ENCODE peak calls at places on chromosome 17, in seven cellular contexts. F, L, Z, S, P, C and J are unnamed samples.

GRCh38 chr17:49543860-49544259 is 31.8 kb upstream of the NXPH3 start:
- DNase-seq in F (no peak), L (no peak), Z (no peak), S (no peak), P (no peak), C (no peak), J (no peak)

GRCh38 chr17:80592243-80592642 is 47.6 kb downstream of the RPTOR start:
- DNase-seq in F (no peak), L (no peak), Z (no peak), S (no peak), P (no peak), C (no peak), J (no peak)

GRCh38 chr17:71338396-71338795 is 782.4 kb upstream of the SOX9 start:
- DNase-seq in F (peak), L (no peak), Z (no peak), S (no peak), P (no peak), C (no peak), J (no peak)

GRCh38 chr17:1898332-1898731 is 68.5 kb downstream of the RPA1 start:
- DNase-seq in F (no peak), L (no peak), Z (no peak), S (no peak), P (no peak), C (no peak), J (no peak)

GRCh38 chr17:78717431-78717980 is 64.6 kb downstream of the CYTH1 start:
- DNase-seq in F (no peak), L (no peak), Z (no peak), S (peak), P (no peak), C (no peak), J (no peak)

GRCh38 chr17:6843241-6843890 is 11.8 kb upstream of the TEKT1 start:
- DNase-seq in F (peak), L (no peak), Z (no peak), S (peak), P (no peak), C (no peak), J (no peak)

GRCh38 chr17:18182978-18183333 is 672 bp upstream of the ALKBH5 start:
- DNase-seq in F (peak), L (peak), Z (peak), S (no peak), P (peak), C (peak), J (no peak)

GRCh38 chr17:17239832-17240231 is 2.9 kb upstream of the FLCN start:
- DNase-seq in F (no peak), L (no peak), Z (no peak), S (no peak), P (no peak), C (no peak), J (no peak)

GRCh38 chr17:82303944-82304808 is 13.2 kb downstream of the CD7 start:
- DNase-seq in F (no peak), L (no peak), Z (no peak), S (no peak), P (no peak), C (no peak), J (no peak)

GRCh38 chr17:63753215-63753614 is 11.6 kb upstream of the STRADA start:
- DNase-seq in F (no peak), L (no peak), Z (no peak), S (no peak), P (no peak), C (no peak), J (no peak)

GRCh38 chr17:39929657-39930407 is 2.3 kb downstream of the LRRC3C start:
- DNase-seq in F (peak), L (no peak), Z (no peak), S (no peak), P (no peak), C (no peak), J (no peak)

GRCh38 chr17:74433421-74434121 is 1.7 kb downstream of the GPRC5C start:
- DNase-seq in F (no peak), L (no peak), Z (no peak), S (no peak), P (no peak), C (no peak), J (no peak)

GRCh38 chr17:8807070-8807550 is 7.9 kb upstream of the MFSD6L start:
- DNase-seq in F (peak), L (no peak), Z (no peak), S (no peak), P (no peak), C (peak), J (no peak)

GRCh38 chr17:30401097-30401496 is 22.4 kb downstream of the CPD start:
- DNase-seq in F (no peak), L (no peak), Z (no peak), S (no peak), P (no peak), C (no peak), J (no peak)

GRCh38 chr17:31067699-31068184 is 27.0 kb upstream of the NF1 start:
- DNase-seq in F (peak), L (no peak), Z (no peak), S (no peak), P (no peak), C (no peak), J (no peak)

GRCh38 chr17:45574376-45574775 is 83.9 kb upstream of the PLEKHM1 start:
- DNase-seq in F (no peak), L (no peak), Z (no peak), S (no peak), P (no peak), C (no peak), J (no peak)

GRCh38 chr17:57502696-57503307 is 242.3 kb downstream of the CCDC182 start:
- DNase-seq in F (peak), L (no peak), Z (no peak), S (no peak), P (no peak), C (no peak), J (no peak)

GRCh38 chr17:27607692-27608091 is 23.3 kb upstream of the LGALS9 start:
- DNase-seq in F (no peak), L (no peak), Z (no peak), S (no peak), P (no peak), C (no peak), J (no peak)

GRCh38 chr17:43713494-43714162 is 45.0 kb downstream of the SOST start:
- DNase-seq in F (no peak), L (no peak), Z (no peak), S (no peak), P (no peak), C (peak), J (no peak)

GRCh38 chr17:64084940-64085649 is 44.8 kb downstream of the ERN1 start:
- DNase-seq in F (peak), L (no peak), Z (no peak), S (no peak), P (no peak), C (no peak), J (no peak)

GRCh38 chr17:46026045-46026814 is 27.2 kb downstream of the STH start:
- DNase-seq in F (no peak), L (no peak), Z (no peak), S (no peak), P (peak), C (peak), J (no peak)

GRCh38 chr17:2081564-2081963 is 26.7 kb downstream of the HIC1 start:
- DNase-seq in F (no peak), L (no peak), Z (no peak), S (no peak), P (no peak), C (no peak), J (no peak)

GRCh38 chr17:42920106-42920900 is 19.7 kb downstream of the G6PC1 start:
- DNase-seq in F (no peak), L (no peak), Z (no peak), S (no peak), P (no peak), C (no peak), J (peak)

GRCh38 chr17:15250459-15250858 is 14.7 kb downstream of the PMP22 start:
- DNase-seq in F (no peak), L (no peak), Z (no peak), S (no peak), P (peak), C (no peak), J (no peak)

GRCh38 chr17:80424261-80424660 is 9.3 kb downstream of the ENDOV start:
- DNase-seq in F (no peak), L (no peak), Z (no peak), S (no peak), P (no peak), C (no peak), J (peak)

GRCh38 chr17:48053758-48054237 is 5.6 kb downstream of the NFE2L1 start:
- DNase-seq in F (no peak), L (no peak), Z (no peak), S (no peak), P (no peak), C (no peak), J (no peak)

GRCh38 chr17:16255481-16255901 is 38.5 kb downstream of the PIGL start:
- DNase-seq in F (no peak), L (no peak), Z (peak), S (no peak), P (no peak), C (no peak), J (no peak)

GRCh38 chr17:79435296-79435695 is 175.6 kb downstream of the RBFOX3 start:
- DNase-seq in F (no peak), L (no peak), Z (no peak), S (no peak), P (no peak), C (no peak), J (no peak)

GRCh38 chr17:68394608-68395331 is 62.5 kb downstream of the WIPI1 start:
- DNase-seq in F (no peak), L (no peak), Z (no peak), S (no peak), P (no peak), C (no peak), J (no peak)

GRCh38 chr17:66462010-66462409 is 159.6 kb downstream of the PRKCA start:
- DNase-seq in F (no peak), L (no peak), Z (no peak), S (no peak), P (no peak), C (no peak), J (no peak)

GRCh38 chr17:32127156-32127897 is 15.0 kb upstream of the RHOT1 start:
- DNase-seq in F (peak), L (peak), Z (peak), S (peak), P (peak), C (peak), J (no peak)

GRCh38 chr17:42598905-42599304 is 10.3 kb downstream of the RETREG3 start:
- DNase-seq in F (no peak), L (no peak), Z (no peak), S (no peak), P (no peak), C (no peak), J (no peak)